ENCODE peak calls at places on chromosomes 16 and 17, in nine cellular contexts. C is cardiac fibroblast; E is A549; Y is GM12865; G is adrenal gland; F is activated CD8-positive, alpha-beta T cell treated with anti-CD3 and anti-CD28 coated beads for 36 hours; W is endothelial cell of umbilical vein; D is neural progenitor cell; O is AG04449. B is an unnamed sample.

GRCh38 chr17:80316927-80317705 is 56.5 kb downstream of the RNF213 start:
- DNase-seq in C (peak; percentile 10), E (no peak), Y (no peak), G (no peak), F (no peak), W (no peak), D (no peak), O (no peak), B (no peak)

GRCh38 chr16:57260294-57260929 is 15.4 kb downstream of the ARL2BP start:
- DNase-seq in C (peak; percentile 77), E (no peak), Y (peak; percentile 66), G (peak; percentile 30), F (peak; percentile 59), W (peak; percentile 98), D (peak; percentile 87), O (no peak), B (peak; percentile 41)

GRCh38 chr16:47887496-47887895 is 268.3 kb downstream of the ABCC12 start:
- DNase-seq in C (no peak), E (peak; percentile 15), Y (no peak), G (no peak), F (no peak), W (no peak), D (peak; percentile 47), O (peak; percentile 10), B (no peak)

GRCh38 chr16:5790512-5790911 is 692.9 kb upstream of the EEF2KMT start:
- DNase-seq in C (no peak), E (no peak), Y (no peak), G (no peak), F (no peak), W (no peak), D (peak; percentile 33), O (no peak), B (no peak)

GRCh38 chr17:46726106-46726670 is 92.3 kb downstream of the WNT3 start:
- DNase-seq in C (peak; percentile 12), E (no peak), Y (no peak), G (no peak), F (no peak), W (no peak), D (no peak), O (no peak), B (no peak)

GRCh38 chr17:83037084-83037950 is 42.1 kb upstream of the METRNL start:
- DNase-seq in C (no peak), E (no peak), Y (no peak), G (no peak), F (no peak), W (no peak), D (peak; percentile 51), O (no peak), B (no peak)

GRCh38 chr17:80899402-80900268 is 92.0 kb upstream of the CHMP6 start:
- DNase-seq in C (peak; percentile 12), E (peak; percentile 70), Y (peak; percentile 76), G (peak; percentile 71), F (peak; percentile 88), W (peak; percentile 22), D (peak; percentile 51), O (no peak), B (peak; percentile 69)

GRCh38 chr17:74742153-74742515 is 5.1 kb downstream of the RAB37 start:
- DNase-seq in C (peak; percentile 47), E (no peak), Y (peak; percentile 90), G (no peak), F (peak; percentile 77), W (peak; percentile 37), D (no peak), O (no peak), B (no peak)

GRCh38 chr16:17437142-17437720 is 33.5 kb downstream of the XYLT1 start:
- DNase-seq in C (no peak), E (no peak), Y (no peak), G (no peak), F (no peak), W (no peak), D (no peak), O (no peak), B (no peak)

DNA sequence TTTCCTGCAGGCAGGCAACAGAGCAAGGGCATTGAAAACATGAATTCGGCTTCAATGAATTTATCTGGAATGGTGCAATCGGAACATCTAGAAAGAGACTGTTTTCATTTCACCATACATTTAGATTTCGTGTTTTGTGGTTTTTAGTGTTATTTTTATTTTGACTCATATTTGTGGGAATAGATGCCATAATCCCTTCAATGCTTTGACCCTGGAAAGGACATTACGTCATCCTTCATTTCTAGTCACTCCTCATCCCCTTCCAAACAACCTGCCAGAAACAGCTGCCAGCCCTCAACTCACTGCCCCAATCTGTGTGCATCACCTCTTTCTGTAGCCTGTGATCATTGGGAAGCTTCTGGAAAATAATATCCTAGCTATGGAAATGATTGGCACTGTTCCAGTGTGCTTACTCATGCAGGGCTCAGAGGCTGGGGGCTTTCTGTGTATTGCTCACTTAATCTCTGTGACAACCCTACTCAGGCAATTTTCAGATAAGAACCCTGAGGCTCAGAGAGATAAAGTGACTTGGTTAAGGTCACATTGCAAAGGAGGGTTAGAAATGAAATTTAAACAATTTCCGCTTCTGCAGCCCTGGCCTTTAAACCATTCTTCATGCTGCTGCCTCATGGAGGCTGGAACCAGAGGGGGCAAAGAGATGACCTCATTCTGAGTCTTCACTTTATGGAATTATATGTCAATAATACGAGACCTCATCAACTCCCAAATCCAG is 9.5 kb upstream of the KSR1 start:
- DNase-seq in C (peak; percentile 96), E (no peak), Y (no peak), G (peak; percentile 47), F (no peak), W (peak; percentile 97), D (no peak), O (peak; percentile 80), B (no peak)
- TF ChIP-seq CTCF in C (no peak), E (no peak), Y (no peak), G (no peak), F (no peak), W (no peak), D (no peak), O (no peak), B (no peak)

DNA sequence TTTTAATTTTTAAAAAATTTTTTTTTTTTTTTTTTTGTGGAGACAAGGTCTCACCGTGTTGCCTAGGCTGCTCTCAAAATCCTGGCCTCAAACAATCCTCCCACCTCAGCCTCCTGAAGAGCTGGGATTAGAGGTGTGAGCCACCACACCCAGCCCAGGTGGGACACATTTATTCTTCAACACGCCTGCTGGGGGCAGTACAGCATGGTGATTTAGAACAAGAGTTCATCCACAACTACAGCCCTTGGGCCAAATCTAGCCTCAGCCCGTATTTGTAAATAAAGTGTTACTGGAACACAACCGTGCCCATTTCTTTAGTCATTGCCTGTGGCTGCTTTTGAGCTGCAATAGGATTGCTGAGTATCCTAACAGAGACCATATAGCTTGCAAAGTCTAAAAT is 92.8 kb downstream of the KATNIP start:
- DNase-seq in C (peak; percentile 37), E (no peak), Y (peak; percentile 28), G (no peak), F (peak; percentile 15), W (no peak), D (peak; percentile 51), O (no peak), B (no peak)
- TF ChIP-seq CTCF in C (peak; percentile 32), E (no peak), Y (peak; percentile 13), G (no peak), F (peak; percentile 36), W (peak; percentile 26), D (peak; percentile 47), O (no peak), B (peak; percentile 6)

GRCh38 chr16:4379001-4379688 is 7.5 kb downstream of the VASN start:
- DNase-seq in C (no peak), E (no peak), Y (no peak), G (no peak), F (no peak), W (no peak), D (no peak), O (no peak), B (no peak)

GRCh38 chr16:4376126-4376819 is 4.6 kb downstream of the VASN start:
- DNase-seq in C (peak; percentile 93), E (no peak), Y (no peak), G (peak; percentile 95), F (no peak), W (no peak), D (peak; percentile 4), O (no peak), B (peak; percentile 92)

GRCh38 chr16:4376820-4377572 is 5.3 kb downstream of the VASN start:
- DNase-seq in C (no peak), E (no peak), Y (no peak), G (no peak), F (no peak), W (no peak), D (no peak), O (no peak), B (no peak)

GRCh38 chr16:4378202-4378666 is 6.6 kb downstream of the VASN start:
- DNase-seq in C (no peak), E (no peak), Y (no peak), G (no peak), F (no peak), W (no peak), D (no peak), O (no peak), B (no peak)

GRCh38 chr16:4377573-4378146 is 6.0 kb downstream of the VASN start:
- DNase-seq in C (no peak), E (no peak), Y (no peak), G (no peak), F (no peak), W (no peak), D (peak; percentile 40), O (no peak), B (no peak)
- TF ChIP-seq CTCF in C (peak; percentile 16), E (no peak), Y (no peak), G (peak; percentile 2), F (no peak), W (no peak), D (peak; percentile 36), O (peak; percentile 6), B (no peak)

GRCh38 chr17:13943859-13944258 is 125.4 kb upstream of the COX10 start:
- DNase-seq in C (no peak), E (no peak), Y (no peak), G (no peak), F (no peak), W (no peak), D (no peak), O (no peak), B (no peak)

GRCh38 chr17:13941781-13942180 is 127.5 kb upstream of the COX10 start:
- DNase-seq in C (no peak), E (no peak), Y (no peak), G (no peak), F (no peak), W (no peak), D (no peak), O (no peak), B (no peak)

GRCh38 chr17:13940858-13941665 is 128.2 kb upstream of the COX10 start:
- DNase-seq in C (peak; percentile 15), E (peak; percentile 10), Y (no peak), G (no peak), F (no peak), W (no peak), D (no peak), O (no peak), B (no peak)

GRCh38 chr17:13933597-13934276 is 135.6 kb upstream of the COX10 start:
- DNase-seq in C (no peak), E (no peak), Y (no peak), G (no peak), F (no peak), W (no peak), D (no peak), O (no peak), B (no peak)

DNA sequence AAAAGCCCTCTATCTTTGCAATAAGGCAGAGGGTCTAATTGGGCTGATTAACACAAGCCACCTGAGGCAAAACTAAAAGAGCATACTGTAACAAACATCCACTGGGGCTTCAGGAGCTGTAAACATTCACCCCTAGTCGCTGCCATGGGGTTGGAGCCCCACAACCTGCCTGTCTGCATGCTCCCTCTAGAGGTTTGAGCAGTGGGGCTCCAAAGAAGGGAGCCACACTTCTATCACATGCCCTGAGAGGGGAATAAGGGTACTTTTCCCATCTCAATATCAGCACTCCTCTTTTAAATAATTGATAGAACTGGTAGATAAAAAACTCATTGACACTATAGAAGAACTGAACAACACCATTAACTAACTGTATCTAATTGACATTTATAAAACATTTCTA is 130.1 kb upstream of the COX10 start:
- DNase-seq in C (no peak), E (no peak), Y (no peak), G (no peak), F (no peak), W (no peak), D (no peak), O (no peak), B (no peak)
- TF ChIP-seq CTCF in C (no peak), E (no peak), Y (no peak), G (no peak), F (no peak), W (no peak), D (no peak), O (no peak), B (no peak)

B was measured in lower lobe of right lung.